ENCODE peak calls at places on chromosomes 12 and 14, in nine cellular contexts. Q is lower leg skin, U is AG10803, C is upper lobe of right lung, L is transverse colon, V is brain microvascular endothelial cell, D is K562, Y is fibroblast of mammary gland, Z is cardiac fibroblast. O is an unnamed sample.

GRCh38 chr12:110501378-110501721 is 561 bp downstream of the VPS29 start:
- DNase-seq in C (no peak), Z (peak), Y (peak), L (no peak), V (peak), Q (peak), U (peak), D (no peak), O (peak)

GRCh38 chr14:34299360-34299759 is 162.7 kb downstream of the SPTSSA start:
- DNase-seq in Q (no peak), C (no peak), Y (no peak), L (no peak), Z (no peak), V (no peak), U (no peak), D (no peak), O (no peak)

GRCh38 chr12:126493366-126494108 is 1428.3 kb downstream of the AACS start:
- DNase-seq in V (no peak), Y (peak), D (no peak), C (no peak), Z (peak), L (no peak), U (no peak), Q (no peak), O (no peak)

GRCh38 chr14:76863724-76864407 is 37.7 kb downstream of the LRRC74A start:
- DNase-seq in V (no peak), Y (no peak), C (peak), D (no peak), U (no peak), Q (no peak), L (peak), Z (peak), O (no peak)

GRCh38 chr12:40224439-40225291 is at the start of gene LRRK2:
- DNase-seq in U (peak), Q (peak), C (peak), Z (peak), D (peak), Y (peak), V (peak), L (peak), O (peak)

GRCh38 chr12:6869049-6870021 is 2.0 kb downstream of the TPI1 start:
- DNase-seq in Y (peak), V (peak), C (peak), Q (peak), L (peak), D (peak), U (peak), Z (peak), O (no peak)

GRCh38 chr12:2054091-2055018 is 1.6 kb downstream of the CACNA1C start:
- DNase-seq in D (no peak), Y (no peak), L (no peak), V (no peak), Z (no peak), U (no peak), C (no peak), Q (no peak), O (no peak)

GRCh38 chr14:81473456-81474155 is 60.0 kb downstream of the SEL1L start:
- DNase-seq in Z (no peak), U (no peak), L (no peak), V (no peak), Q (no peak), C (no peak), D (no peak), Y (no peak), O (no peak)

GRCh38 chr14:55609681-55610080 is 29.7 kb downstream of the KTN1 start:
- DNase-seq in V (no peak), U (peak), Z (peak), Q (no peak), D (no peak), L (no peak), Y (peak), C (no peak), O (no peak)

GRCh38 chr14:102342238-102342637 is 20.5 kb downstream of the CINP start:
- DNase-seq in U (no peak), Y (no peak), L (no peak), D (no peak), V (no peak), Z (no peak), C (no peak), Q (no peak), O (no peak)

DNA sequence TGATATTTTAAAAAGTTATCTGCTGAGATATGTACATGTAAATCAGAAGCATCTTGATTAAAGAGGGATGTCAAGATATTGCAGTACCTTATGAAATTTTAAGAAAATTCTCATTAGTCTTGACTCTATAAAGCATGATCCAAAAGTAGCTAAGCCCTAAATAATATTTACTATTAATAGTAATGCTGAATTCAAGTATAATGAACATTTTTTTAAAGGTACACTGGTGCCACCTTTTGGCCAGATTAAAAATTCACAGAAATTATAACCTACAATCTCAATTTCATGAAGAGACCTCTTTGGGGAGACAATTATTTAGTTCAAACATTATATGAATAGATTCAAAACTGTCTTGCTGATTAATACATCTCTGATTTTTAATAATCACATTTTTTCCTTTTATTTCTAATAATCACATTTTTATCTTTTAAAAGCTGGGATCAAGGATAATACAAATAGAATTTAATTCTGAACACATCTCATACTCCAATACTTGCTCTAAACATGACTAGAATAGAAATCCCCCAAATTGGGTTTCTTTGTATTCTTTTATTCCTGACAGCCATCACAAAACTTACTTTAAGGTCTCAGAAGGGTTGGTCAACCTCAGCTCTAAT is 13.4 kb downstream of the AKAP5 start:
- DNase-seq in Y (peak), C (no peak), Q (no peak), D (no peak), U (peak), L (no peak), V (peak), Z (peak), O (no peak)
- TF ChIP-seq CTCF in Y (peak), C (peak), Q (no peak), D (no peak), U (peak), L (peak), V (peak), Z (peak), O (no peak)

DNA sequence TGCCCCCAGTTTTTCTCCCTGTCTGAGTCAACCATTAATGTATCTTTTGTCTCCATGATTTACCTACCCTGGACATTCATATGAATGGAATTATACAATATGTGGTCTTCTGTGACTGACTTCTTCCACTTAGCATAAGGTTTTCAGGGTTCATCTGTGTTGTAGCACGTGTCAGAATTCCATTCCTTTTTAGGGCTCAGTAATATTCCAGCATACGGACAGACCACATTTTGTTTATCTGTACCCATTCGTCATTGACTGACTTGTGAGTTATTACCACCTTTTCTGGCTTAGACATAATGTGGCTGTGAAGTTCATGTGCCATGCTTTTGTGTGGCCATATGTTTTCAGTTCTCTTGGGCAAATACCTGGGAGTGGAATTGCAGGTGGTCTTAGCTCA is 37.9 kb downstream of the TSPAN9 start:
- DNase-seq in U (no peak), C (no peak), Y (no peak), L (no peak), Z (no peak), D (no peak), Q (no peak), V (no peak), O (no peak)
- H3K4me3 ChIP-seq in U (no peak), C (no peak), Y (no peak), L (no peak), Z (no peak), D (no peak), Q (no peak), V (no peak), O (no peak)

DNA sequence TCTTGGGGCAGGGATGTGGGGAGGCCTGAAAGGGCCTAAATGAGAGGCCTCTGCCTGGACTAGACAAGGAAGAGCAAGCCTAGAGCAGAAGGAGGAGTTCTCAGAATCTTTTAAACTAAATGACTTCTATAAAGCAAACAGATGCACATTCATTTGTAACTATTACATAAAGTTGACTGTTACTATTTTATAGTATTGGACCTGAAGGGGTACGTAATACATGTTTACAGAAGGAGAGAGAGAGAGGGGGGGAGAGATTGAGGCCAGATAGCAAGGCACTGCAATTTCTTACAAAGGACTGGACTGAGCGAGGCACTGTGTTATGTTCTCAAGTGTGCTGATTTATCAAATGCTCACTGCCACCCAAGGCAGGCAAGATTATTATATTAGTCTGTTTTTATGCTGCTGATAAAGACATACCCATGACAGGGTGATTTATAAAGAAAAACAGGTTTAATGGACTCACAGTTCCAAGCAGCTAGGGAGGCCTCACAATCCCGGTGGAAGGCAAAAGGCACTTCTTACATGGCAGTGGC is 215.8 kb upstream of the NOS1 start:
- DNase-seq in D (no peak), L (no peak), Y (no peak), C (no peak), Z (no peak), Q (no peak), U (no peak), V (no peak), O (no peak)
- TF ChIP-seq CTCF in D (no peak), L (no peak), Y (no peak), C (no peak), Z (no peak), Q (no peak), U (no peak), V (no peak), O (no peak)

GRCh38 chr12:81800298-81801148 is 41.4 kb upstream of the PPFIA2 start:
- DNase-seq in Y (peak), L (no peak), Q (no peak), D (no peak), V (peak), Z (no peak), C (no peak), U (no peak), O (no peak)
- H3K4me3 ChIP-seq in Y (no peak), L (no peak), Q (no peak), D (no peak), V (no peak), Z (no peak), C (no peak), U (no peak), O (no peak)

DNA sequence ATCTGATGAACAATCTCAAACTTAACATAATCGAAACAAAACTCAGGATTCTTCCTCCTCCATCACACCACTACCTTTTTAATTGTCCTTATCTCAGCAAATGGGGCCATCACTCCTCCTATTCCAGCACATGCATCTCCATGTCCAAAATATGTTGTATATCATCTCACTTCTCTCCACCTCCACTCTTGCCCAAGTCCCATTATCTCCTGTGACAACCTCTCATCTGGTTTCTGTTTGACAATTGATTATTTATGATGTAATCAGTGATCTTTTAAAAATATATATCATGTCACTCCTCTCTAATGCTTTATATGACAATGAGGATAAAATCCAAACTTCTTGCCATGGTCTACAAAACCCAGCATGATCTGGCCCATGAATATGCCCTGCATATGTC is 200.8 kb upstream of the HMGA2 start:
- DNase-seq in L (no peak), C (no peak), V (no peak), Y (no peak), U (no peak), Q (no peak), D (no peak), Z (no peak), O (no peak)
- TF ChIP-seq CTCF in L (no peak), C (no peak), V (no peak), Y (no peak), U (no peak), Q (no peak), D (no peak), Z (no peak), O (no peak)

DNA sequence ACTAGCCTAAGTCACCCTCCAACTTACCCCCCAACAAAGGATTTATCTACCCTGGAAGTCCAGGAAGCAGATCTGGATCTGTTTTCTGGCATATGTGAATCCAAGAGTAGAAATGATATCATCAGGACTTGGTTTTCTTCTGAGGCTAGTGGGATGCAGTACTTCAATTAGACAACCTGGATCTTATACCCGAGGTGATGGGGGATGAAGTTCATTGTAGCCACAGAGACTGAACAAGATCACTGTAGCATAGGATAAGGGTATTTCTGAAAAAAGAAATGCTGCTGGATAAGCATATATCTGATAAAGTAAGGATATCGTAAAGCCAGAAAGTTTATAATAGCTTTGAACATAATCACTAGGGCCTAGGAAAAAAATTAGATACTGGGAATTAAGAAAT is 174.4 kb downstream of the FOXA1 start:
- DNase-seq in U (no peak), Y (no peak), Q (no peak), V (no peak), L (no peak), D (no peak), C (no peak), Z (no peak), O (no peak)
- H3K4me3 ChIP-seq in U (no peak), Y (no peak), Q (no peak), V (no peak), L (no peak), D (no peak), C (no peak), Z (no peak), O (no peak)

DNA sequence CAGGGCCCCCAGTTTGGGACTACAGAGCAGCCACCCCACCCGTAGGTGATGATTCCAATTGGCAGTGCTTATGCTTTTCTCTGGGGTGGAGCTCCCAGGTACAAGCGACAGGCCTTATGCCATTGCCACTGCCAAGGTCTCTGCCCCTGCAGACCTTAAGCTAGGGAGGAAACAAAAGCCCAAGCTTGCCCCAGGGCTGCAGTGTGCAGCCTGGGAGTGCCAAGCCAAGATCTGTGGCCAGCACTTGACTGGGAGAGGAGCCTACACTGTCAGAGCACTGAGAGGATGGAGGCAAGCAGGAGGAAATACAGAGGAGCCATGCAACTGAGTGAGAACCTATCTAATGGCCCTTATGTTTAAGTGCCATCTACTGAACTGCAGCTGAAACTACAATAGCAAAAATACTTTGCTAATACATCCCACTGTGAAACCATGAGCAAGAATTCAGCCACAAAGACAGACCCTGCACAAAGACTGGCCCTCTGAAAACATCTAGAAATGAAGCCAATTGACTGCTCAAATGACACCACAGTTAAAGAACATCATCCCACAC is 17.7 kb upstream of the ASCL1 start:
- DNase-seq in Q (no peak), D (no peak), Y (no peak), C (no peak), L (no peak), Z (no peak), V (no peak), U (no peak), O (no peak)
- TF ChIP-seq CTCF in Q (no peak), D (peak), Y (no peak), C (no peak), L (no peak), Z (no peak), V (no peak), U (no peak), O (no peak)

GRCh38 chr12:25960176-25960575 is 1.7 kb downstream of the RASSF8 start:
- DNase-seq in V (no peak), L (no peak), U (peak), Z (peak), Y (peak), Q (no peak), D (no peak), C (no peak), O (no peak)
- H3K4me3 ChIP-seq in V (peak), L (peak), U (peak), Z (peak), Y (peak), Q (no peak), D (no peak), C (peak), O (peak)

GRCh38 chr12:75526655-75527511 is 15.5 kb upstream of the KRR1 start:
- DNase-seq in V (peak), D (peak), Q (no peak), U (peak), Z (peak), L (no peak), C (no peak), Y (peak), O (peak)

GRCh38 chr12:75528692-75529091 is 17.3 kb upstream of the KRR1 start:
- DNase-seq in Z (no peak), Q (no peak), L (no peak), D (no peak), U (no peak), V (no peak), Y (no peak), C (no peak), O (no peak)

GRCh38 chr12:75529826-75530225 is 18.4 kb upstream of the KRR1 start:
- DNase-seq in Z (no peak), L (no peak), D (no peak), Q (no peak), C (no peak), Y (no peak), U (no peak), V (no peak), O (no peak)

GRCh38 chr12:75528272-75528671 is 16.9 kb upstream of the KRR1 start:
- DNase-seq in Y (no peak), D (no peak), Q (no peak), U (no peak), C (no peak), L (no peak), V (no peak), Z (no peak), O (no peak)

DNA sequence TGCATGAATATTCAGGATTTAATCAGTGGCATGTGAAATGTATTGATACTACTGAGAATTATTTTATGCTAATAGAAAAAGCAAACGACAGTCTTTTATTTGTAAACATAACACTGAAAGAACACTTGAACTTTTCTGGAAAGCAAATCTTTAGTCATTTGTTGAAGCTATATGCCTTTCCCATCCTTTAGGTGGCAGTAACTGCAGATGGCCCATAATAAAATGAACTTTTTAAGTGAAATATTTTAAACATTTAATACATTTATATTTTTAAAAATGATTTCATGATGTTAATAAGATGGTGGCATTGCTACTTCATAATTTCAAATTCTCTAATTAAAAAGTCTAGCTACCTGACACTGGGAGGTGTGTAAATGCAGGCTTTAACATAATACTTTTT is 13.9 kb upstream of the KRR1 start:
- DNase-seq in V (no peak), L (no peak), U (no peak), D (no peak), Y (no peak), Z (no peak), Q (no peak), C (no peak), O (no peak)
- TF ChIP-seq CTCF in V (peak), L (no peak), U (peak), D (no peak), Y (peak), Z (peak), Q (no peak), C (no peak), O (peak)

O was measured in AG09309.